ENCODE peak calls at places on chromosome 3, in eight cellular contexts. R, X, V, T, Q, S, O and M are unnamed samples.

GRCh38 chr3:154122096-154122911 is 1.1 kb downstream of the ARHGEF26 start:
- DNase-seq in R (no peak), X (peak), V (no peak), T (no peak), Q (no peak), S (no peak), O (peak), M (peak)

GRCh38 chr3:45226206-45226915 is at the start of gene TMEM158:
- DNase-seq in R (peak), X (no peak), V (peak), T (peak), Q (peak), S (peak), O (peak), M (peak)

GRCh38 chr3:128033102-128033501 is 19.1 kb upstream of the SEC61A1 start:
- DNase-seq in R (no peak), X (no peak), V (no peak), T (no peak), Q (no peak), S (no peak), O (no peak), M (no peak)

GRCh38 chr3:148202386-148202785 is 495.3 kb upstream of the AGTR1 start:
- DNase-seq in R (no peak), X (no peak), V (no peak), T (no peak), Q (no peak), S (no peak), O (no peak), M (no peak)

GRCh38 chr3:81962396-81962795 is 201.0 kb upstream of the GBE1 start:
- DNase-seq in R (no peak), X (no peak), V (no peak), T (no peak), Q (no peak), S (no peak), O (no peak), M (no peak)

GRCh38 chr3:171039674-171040073 is 13.2 kb upstream of the SLC2A2 start:
- DNase-seq in R (no peak), X (no peak), V (no peak), T (no peak), Q (no peak), S (no peak), O (no peak), M (no peak)

GRCh38 chr3:127159547-127159946 is 33.4 kb upstream of the PRR23E start:
- DNase-seq in R (no peak), X (peak), V (no peak), T (no peak), Q (no peak), S (no peak), O (no peak), M (no peak)

GRCh38 chr3:146966124-146966523 is 361.0 kb upstream of the PLSCR5 start:
- DNase-seq in R (no peak), X (no peak), V (no peak), T (no peak), Q (no peak), S (no peak), O (no peak), M (no peak)

GRCh38 chr3:107690522-107691138 is 167.9 kb downstream of the BBX start:
- DNase-seq in R (peak), X (peak), V (no peak), T (peak), Q (no peak), S (peak), O (no peak), M (no peak)

GRCh38 chr3:72137865-72138861 is 353.2 kb upstream of the PROK2 start:
- DNase-seq in R (no peak), X (no peak), V (no peak), T (no peak), Q (peak), S (no peak), O (no peak), M (no peak)

GRCh38 chr3:39291903-39292329 is 12.1 kb upstream of the CX3CR1 start:
- DNase-seq in R (peak), X (peak), V (peak), T (peak), Q (peak), S (no peak), O (peak), M (peak)

GRCh38 chr3:37601832-37602231 is 259.8 kb upstream of the CTDSPL start:
- DNase-seq in R (no peak), X (no peak), V (no peak), T (no peak), Q (no peak), S (no peak), O (no peak), M (no peak)

GRCh38 chr3:49609314-49609713 is 55.0 kb downstream of the BSN start:
- DNase-seq in R (no peak), X (no peak), V (no peak), T (no peak), Q (no peak), S (no peak), O (no peak), M (no peak)

GRCh38 chr3:12948891-12949711 is 107.7 kb upstream of the RPL32 start:
- DNase-seq in R (peak), X (no peak), V (peak), T (no peak), Q (peak), S (peak), O (no peak), M (no peak)

GRCh38 chr3:151895478-151895877 is 22.0 kb downstream of the SUCNR1 start:
- DNase-seq in R (no peak), X (no peak), V (no peak), T (no peak), Q (no peak), S (no peak), O (no peak), M (no peak)

GRCh38 chr3:44117239-44117638 is 124.4 kb upstream of the TOPAZ1 start:
- DNase-seq in R (no peak), X (no peak), V (no peak), T (no peak), Q (no peak), S (no peak), O (no peak), M (peak)

GRCh38 chr3:37103103-37103815 is 71.1 kb downstream of the LRRFIP2 start:
- DNase-seq in R (no peak), X (no peak), V (no peak), T (no peak), Q (no peak), S (no peak), O (no peak), M (no peak)

GRCh38 chr3:112489674-112490479 is 9.4 kb downstream of the BTLA start:
- DNase-seq in R (no peak), X (no peak), V (no peak), T (no peak), Q (no peak), S (no peak), O (no peak), M (no peak)

GRCh38 chr3:100042144-100042543 is 72.2 kb downstream of the FILIP1L start:
- DNase-seq in R (peak), X (no peak), V (no peak), T (no peak), Q (no peak), S (no peak), O (no peak), M (no peak)

GRCh38 chr3:144521131-144521530 is 549.5 kb downstream of the DIPK2A start:
- DNase-seq in R (no peak), X (no peak), V (no peak), T (no peak), Q (no peak), S (no peak), O (no peak), M (no peak)

GRCh38 chr3:77370413-77370812 is 330.5 kb downstream of the ROBO2 start:
- DNase-seq in R (no peak), X (no peak), V (no peak), T (no peak), Q (no peak), S (no peak), O (no peak), M (no peak)

GRCh38 chr3:14418670-14419250 is 16.4 kb downstream of the SLC6A6 start:
- DNase-seq in R (no peak), X (no peak), V (no peak), T (no peak), Q (no peak), S (no peak), O (no peak), M (no peak)